ENCODE peak calls at places on chromosome 4, in four cellular contexts. R, S, P and C are unnamed samples.

GRCh38 chr4:167274346-167274745 is 40.1 kb upstream of the SPOCK3 start:
- DNase-seq in R (no peak), S (no peak), P (no peak), C (no peak)

GRCh38 chr4:124946696-124947095 is 234.2 kb upstream of the ANKRD50 start:
- DNase-seq in R (no peak), S (no peak), P (no peak), C (no peak)

GRCh38 chr4:617644-618330 is 7.6 kb upstream of the PDE6B start:
- DNase-seq in R (no peak), S (peak; percentile 33), P (no peak), C (peak; percentile 68)

GRCh38 chr4:19748911-19749473 is 502.7 kb upstream of the SLIT2 start:
- DNase-seq in R (no peak), S (no peak), P (no peak), C (peak; percentile 15)

GRCh38 chr4:173509031-173510001 is 20.7 kb downstream of the HAND2 start:
- DNase-seq in R (peak; percentile 81), S (no peak), P (no peak), C (peak; percentile 87)

GRCh38 chr4:170089743-170090666 is at the start of gene AADAT:
- DNase-seq in R (peak; percentile 85), S (no peak), P (peak; percentile 66), C (peak; percentile 91)

GRCh38 chr4:167826281-167826680 is 266.1 kb upstream of the ANXA10 start:
- DNase-seq in R (no peak), S (no peak), P (no peak), C (no peak)

GRCh38 chr4:185307136-185307950 is 88.4 kb downstream of the LRP2BP start:
- DNase-seq in R (no peak), S (no peak), P (no peak), C (no peak)

GRCh38 chr4:85756938-85757337 is 282.0 kb downstream of the ARHGAP24 start:
- DNase-seq in R (no peak), S (no peak), P (no peak), C (no peak)

GRCh38 chr4:55793479-55793878 is 26.1 kb upstream of the EXOC1L start:
- DNase-seq in R (no peak), S (no peak), P (no peak), C (no peak)

GRCh38 chr4:159035570-159035969 is 67.3 kb upstream of the RAPGEF2 start:
- DNase-seq in R (no peak), S (no peak), P (no peak), C (no peak)

GRCh38 chr4:43835869-43836268 is 612.7 kb downstream of the KCTD8 start:
- DNase-seq in R (no peak), S (no peak), P (no peak), C (no peak)

GRCh38 chr4:83929550-83929949 is 393.6 kb downstream of the GPAT3 start:
- DNase-seq in R (no peak), S (no peak), P (no peak), C (no peak)

GRCh38 chr4:100591156-100591876 is 73.5 kb upstream of the EMCN start:
- DNase-seq in R (peak; percentile 45), S (no peak), P (no peak), C (no peak)

GRCh38 chr4:825063-825968 is 613 bp downstream of the CPLX1 start:
- DNase-seq in R (peak; percentile 64), S (no peak), P (no peak), C (no peak)

GRCh38 chr4:47852121-47852520 is 14.3 kb upstream of the CORIN start:
- DNase-seq in R (no peak), S (no peak), P (no peak), C (no peak)

GRCh38 chr4:48815483-48815882 is 15.4 kb upstream of the OCIAD1 start:
- DNase-seq in R (no peak), S (no peak), P (no peak), C (no peak)

GRCh38 chr4:42348692-42349091 is 48.6 kb upstream of the SHISA3 start:
- DNase-seq in R (no peak), S (no peak), P (no peak), C (no peak)

GRCh38 chr4:110620352-110621327 is 2.2 kb downstream of the PITX2 start:
- DNase-seq in R (no peak), S (no peak), P (no peak), C (no peak)
- TF ChIP-seq POLR2A in R (no peak), S (no peak), P (no peak), C (no peak)

DNA sequence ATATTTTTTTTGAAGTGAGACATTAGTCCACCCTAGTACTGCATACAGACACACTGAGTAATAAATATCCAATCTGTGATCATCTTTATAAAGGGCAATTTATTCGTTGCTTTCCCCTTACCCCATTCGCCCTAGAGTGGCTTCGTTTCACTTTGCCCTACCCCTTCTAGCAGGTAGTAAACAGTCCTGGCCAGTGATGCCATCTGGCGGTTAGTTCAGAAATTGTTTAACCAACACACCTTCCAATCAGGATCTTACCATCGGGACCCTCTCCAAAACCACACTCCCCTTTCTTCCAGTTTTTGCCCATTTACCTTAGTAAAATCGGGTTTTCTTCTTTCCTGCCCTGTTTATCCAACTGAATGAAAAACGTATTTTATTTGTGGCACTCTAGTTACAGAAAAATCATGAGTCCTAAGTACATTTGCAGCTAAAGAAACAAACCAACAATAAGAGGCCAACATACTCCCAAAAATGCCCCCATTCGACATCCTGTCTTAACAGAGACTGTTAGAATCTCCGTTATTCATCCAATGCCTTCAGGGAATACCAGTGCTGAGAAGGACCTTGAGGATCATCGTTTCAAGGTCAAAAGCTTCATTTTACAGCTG is 2.2 kb downstream of the PPA2 start:
- DNase-seq in R (no peak), S (peak; percentile 60), P (peak; percentile 48), C (peak; percentile 86)
- H3K4me3 ChIP-seq in R (peak overlapping the region; percentile 92), S (peak overlapping the region; percentile 84), P (peak overlapping the region; percentile 78), C (no peak overlapping the region)

GRCh38 chr4:6109842-6110560 is 90.3 kb downstream of the JAKMIP1 start:
- DNase-seq in R (no peak), S (no peak), P (peak; percentile 11), C (no peak)
- TF ChIP-seq CTCF in R (no peak), S (no peak), P (no peak), C (no peak)

DNA sequence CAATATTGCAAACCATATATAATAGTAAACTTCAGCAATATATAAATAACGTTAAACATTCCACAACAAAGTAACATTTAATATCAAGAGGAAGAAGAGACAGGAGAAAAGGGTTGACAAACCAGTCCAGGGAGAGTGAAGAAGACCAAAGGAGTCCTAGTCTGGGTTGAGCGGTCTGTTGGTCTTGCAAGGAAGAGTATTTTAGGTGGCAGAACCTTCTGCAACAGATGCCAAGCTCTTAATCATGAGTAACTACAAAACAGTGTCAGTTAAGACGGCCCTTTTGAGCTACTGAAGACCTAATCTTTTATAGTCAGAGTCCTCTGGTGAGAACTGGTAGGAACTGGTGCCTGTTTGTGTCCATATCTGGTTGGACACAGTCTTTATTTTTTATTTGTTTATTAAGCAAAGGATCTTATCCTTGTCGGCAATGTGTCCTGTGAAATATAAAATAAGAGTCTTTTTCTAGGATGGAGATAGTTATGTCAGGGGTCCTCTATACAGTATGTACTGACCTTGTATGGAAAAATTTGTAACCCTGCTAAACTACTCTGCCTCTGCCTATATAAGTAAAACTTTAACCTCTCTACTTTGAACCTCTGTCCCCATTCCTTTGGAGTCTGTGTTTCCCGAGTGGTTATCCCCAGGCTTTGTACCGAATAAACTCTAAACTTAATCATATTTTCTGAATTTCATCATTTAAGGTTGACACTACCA is 47.2 kb downstream of the FAM13A start:
- DNase-seq in R (no peak), S (no peak), P (no peak), C (no peak)
- TF ChIP-seq POLR2A in R (no peak), S (no peak), P (no peak), C (no peak)

DNA sequence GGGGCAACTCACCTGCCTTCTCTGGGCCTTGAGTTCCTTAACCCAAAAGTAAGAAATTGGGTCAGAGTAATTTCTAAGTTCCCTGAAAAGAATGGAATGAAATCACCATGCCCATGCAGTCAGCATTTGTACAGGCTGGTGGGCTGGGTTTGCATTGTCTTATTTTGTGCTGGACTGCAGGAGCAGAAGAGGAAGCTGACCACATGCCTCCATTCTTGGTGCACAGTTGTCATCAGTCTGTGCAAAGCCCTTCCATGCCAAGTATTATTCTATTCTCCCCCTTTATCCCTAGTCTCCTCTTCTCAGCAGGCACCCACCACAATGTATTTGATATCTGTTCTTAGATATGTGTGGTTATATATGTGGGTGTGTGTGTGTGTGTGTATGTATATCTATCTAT is 56.4 kb downstream of the FHDC1 start:
- DNase-seq in R (no peak), S (no peak), P (no peak), C (no peak)
- H3K4me3 ChIP-seq in R (no peak overlapping the region), S (no peak overlapping the region), P (no peak overlapping the region), C (no peak overlapping the region)